ENCODE peak calls at places on chromosomes 3 and 15, in nine cellular contexts. O, Y, U, H, X, M, R, I and K are unnamed samples.

GRCh38 chr3:86388848-86389247 is 602.1 kb downstream of the VGLL3 start:
- DNase-seq in U (no peak), R (no peak), O (no peak), Y (no peak), I (no peak), H (peak; percentile 30), M (no peak), X (no peak), K (no peak)

GRCh38 chr15:100671858-100672543 is 69.6 kb downstream of the ASB7 start:
- DNase-seq in U (no peak), M (no peak), X (no peak), I (peak; percentile 29), Y (no peak), O (no peak), H (no peak), R (peak; percentile 45), K (no peak)

GRCh38 chr15:83698294-83698693 is 44.4 kb downstream of the ADAMTSL3 start:
- DNase-seq in I (peak; percentile 33), X (peak; percentile 20), M (peak; percentile 57), U (no peak), O (no peak), R (no peak), Y (peak; percentile 91), H (no peak), K (no peak)

GRCh38 chr3:53457068-53457467 is 37.3 kb upstream of the CACNA1D start:
- DNase-seq in M (no peak), O (no peak), I (no peak), X (no peak), U (no peak), Y (no peak), R (peak; percentile 90), H (no peak), K (no peak)

GRCh38 chr3:134239538-134239937 is 11.1 kb downstream of the RYK start:
- DNase-seq in O (no peak), Y (no peak), R (no peak), U (no peak), M (no peak), X (no peak), H (no peak), I (no peak), K (no peak)

GRCh38 chr15:52137432-52138357 is 25.1 kb upstream of the BCL2L10 start:
- DNase-seq in X (no peak), H (no peak), R (peak; percentile 94), U (no peak), O (no peak), Y (no peak), M (no peak), I (no peak), K (no peak)

GRCh38 chr3:49511631-49512030 is 41.6 kb downstream of the DAG1 start:
- DNase-seq in U (no peak), Y (no peak), O (no peak), M (no peak), X (no peak), I (no peak), H (no peak), R (no peak), K (no peak)

GRCh38 chr3:107208100-107208499 is 169.1 kb upstream of the CCDC54 start:
- DNase-seq in M (peak; percentile 54), O (no peak), Y (no peak), R (peak; percentile 4), X (peak; percentile 94), I (peak; percentile 87), H (no peak), U (no peak), K (no peak)

GRCh38 chr3:154022603-154023002 is 98.6 kb upstream of the ARHGEF26 start:
- DNase-seq in X (no peak), H (no peak), R (no peak), Y (no peak), M (no peak), O (no peak), I (no peak), U (no peak), K (no peak)

GRCh38 chr3:160587105-160587504 is 21.7 kb upstream of the KPNA4 start:
- DNase-seq in X (no peak), O (no peak), R (no peak), H (no peak), M (no peak), U (no peak), Y (no peak), I (no peak), K (no peak)

GRCh38 chr3:152159328-152159727 is 109.4 kb upstream of the MBNL1 start:
- DNase-seq in R (no peak), Y (no peak), I (peak; percentile 30), M (no peak), U (no peak), X (peak; percentile 79), O (no peak), H (no peak), K (no peak)

GRCh38 chr3:41318520-41318919 is 119.2 kb downstream of the CTNNB1 start:
- DNase-seq in H (peak; percentile 48), Y (no peak), I (no peak), O (no peak), R (no peak), M (no peak), U (no peak), X (peak; percentile 11), K (no peak)

GRCh38 chr3:183502782-183503181 is 52.7 kb downstream of the KLHL6 start:
- DNase-seq in X (no peak), H (no peak), Y (no peak), O (peak; percentile 15), M (no peak), I (peak; percentile 39), U (no peak), R (no peak), K (peak; percentile 63)

GRCh38 chr3:59717679-59718205 is 667.9 kb upstream of the CFAP20DC start:
- DNase-seq in Y (no peak), U (no peak), I (peak; percentile 25), R (no peak), X (no peak), M (no peak), H (no peak), O (no peak), K (no peak)

GRCh38 chr15:58432421-58432820 is 630 bp downstream of the LIPC start:
- DNase-seq in O (no peak), U (no peak), Y (no peak), R (no peak), X (no peak), I (peak; percentile 29), M (no peak), H (no peak), K (no peak)

GRCh38 chr3:179196098-179196497 is 47.9 kb downstream of the PIK3CA start:
- DNase-seq in O (no peak), R (no peak), H (no peak), U (no peak), Y (no peak), M (no peak), X (peak; percentile 58), I (peak; percentile 61), K (peak; percentile 40)

GRCh38 chr3:102037209-102037608 is 187.9 kb downstream of the NFKBIZ start:
- DNase-seq in U (no peak), O (no peak), M (no peak), Y (no peak), X (no peak), H (no peak), I (no peak), R (no peak), K (no peak)

GRCh38 chr3:138479355-138479964 is 45.0 kb downstream of the ESYT3 start:
- DNase-seq in O (no peak), R (peak; percentile 76), H (peak; percentile 69), I (peak; percentile 54), M (peak; percentile 42), Y (no peak), U (no peak), X (peak; percentile 47), K (peak; percentile 50)

GRCh38 chr3:156776871-156777270 is 49.3 kb upstream of the LEKR1 start:
- DNase-seq in U (no peak), R (no peak), I (no peak), O (no peak), Y (no peak), X (no peak), H (no peak), M (no peak), K (no peak)

GRCh38 chr3:53083496-53083895 is 37.6 kb upstream of the SFMBT1 start:
- DNase-seq in M (no peak), U (no peak), H (no peak), Y (no peak), X (peak; percentile 82), I (peak; percentile 86), O (no peak), R (no peak), K (peak; percentile 66)

GRCh38 chr3:151841801-151842200 is 27.9 kb downstream of the AADAC start:
- DNase-seq in M (no peak), I (no peak), X (no peak), U (no peak), H (no peak), Y (no peak), R (no peak), O (no peak), K (no peak)

GRCh38 chr15:37135225-37135624 is 34.9 kb upstream of the MEIS2 start:
- DNase-seq in X (no peak), Y (no peak), M (no peak), O (no peak), R (peak; percentile 48), H (no peak), I (no peak), U (no peak), K (peak; percentile 2)

GRCh38 chr3:54660599-54661210 is 267.2 kb downstream of the LRTM1 start:
- DNase-seq in I (no peak), O (no peak), Y (peak; percentile 94), R (no peak), U (no peak), X (no peak), M (peak; percentile 45), H (no peak), K (no peak)

GRCh38 chr3:8443829-8444791 is 57.5 kb upstream of the LMCD1 start:
- DNase-seq in U (no peak), M (peak; percentile 91), H (peak; percentile 46), Y (no peak), I (peak; percentile 92), R (peak; percentile 14), X (peak; percentile 98), O (peak; percentile 89), K (peak; percentile 51)

GRCh38 chr3:18418173-18418572 is 7.0 kb downstream of the SATB1 start:
- DNase-seq in X (no peak), H (no peak), U (no peak), R (no peak), M (no peak), O (no peak), I (no peak), Y (no peak), K (no peak)

GRCh38 chr15:70835826-70836225 is 18.1 kb downstream of the LARP6 start:
- DNase-seq in I (no peak), M (no peak), X (no peak), R (no peak), H (no peak), U (no peak), O (no peak), Y (no peak), K (no peak)

GRCh38 chr15:64599716-64600115 is 139.3 kb downstream of the ZNF609 start:
- DNase-seq in I (no peak), M (no peak), X (peak; percentile 20), U (no peak), O (peak; percentile 7), Y (no peak), R (no peak), H (no peak), K (no peak)

GRCh38 chr15:63872759-63873510 is 39.2 kb upstream of the HERC1 start:
- DNase-seq in Y (no peak), X (peak; percentile 29), R (no peak), U (no peak), H (no peak), M (no peak), I (peak; percentile 53), O (peak; percentile 87), K (no peak)

GRCh38 chr3:18224406-18224805 is 200.7 kb downstream of the SATB1 start:
- DNase-seq in O (no peak), M (no peak), H (no peak), X (no peak), I (no peak), R (peak; percentile 72), Y (no peak), U (no peak), K (no peak)

GRCh38 chr15:98321916-98322315 is 326.4 kb upstream of the IGF1R start:
- DNase-seq in Y (no peak), M (no peak), R (no peak), X (no peak), H (peak; percentile 57), I (no peak), U (no peak), O (no peak), K (no peak)

GRCh38 chr15:59632714-59633113 is 21.1 kb downstream of the GCNT3 start:
- DNase-seq in O (no peak), X (no peak), U (no peak), Y (no peak), M (no peak), R (no peak), I (peak; percentile 38), H (peak; percentile 31), K (no peak)